ENCODE peak calls at places on chromosomes 12 and 14, in five cellular contexts. C is neuronal stem cell, D is IMR-90, N is H1, E is mesendoderm. B is an unnamed sample.

GRCh38 chr12:106248177-106248848 is 493 bp upstream of the CKAP4 start:
- DNase-seq in C (peak; percentile 47), D (peak; percentile 81), N (no peak), E (peak; percentile 64), B (peak; percentile 90)

GRCh38 chr12:61706783-61707182 is 553.4 kb upstream of the USP15 start:
- DNase-seq in C (no peak), D (no peak), N (no peak), E (no peak), B (no peak)

GRCh38 chr12:130655881-130656280 is 60.2 kb downstream of the RIMBP2 start:
- DNase-seq in C (no peak), D (no peak), N (no peak), E (no peak), B (no peak)

GRCh38 chr12:80044694-80045046 is 54.7 kb upstream of the OTOGL start:
- DNase-seq in C (no peak), D (peak; percentile 94), N (no peak), E (no peak), B (peak; percentile 83)

GRCh38 chr12:70543444-70543843 is 93.8 kb downstream of the PTPRB start:
- DNase-seq in C (no peak), D (peak; percentile 94), N (no peak), E (peak; percentile 46), B (peak; percentile 95)

GRCh38 chr14:20610002-20610765 is 19.0 kb upstream of the RNASE12 start:
- DNase-seq in C (no peak), D (peak; percentile 82), N (no peak), E (peak; percentile 90), B (peak; percentile 76)

GRCh38 chr14:77071938-77072388 is 26.1 kb upstream of the CIPC start:
- DNase-seq in C (no peak), D (peak; percentile 39), N (no peak), E (peak; percentile 75), B (no peak)

GRCh38 chr12:84978921-84979320 is 57.2 kb downstream of the TSPAN19 start:
- DNase-seq in C (no peak), D (no peak), N (no peak), E (no peak), B (no peak)

GRCh38 chr12:82517808-82518207 is 159.5 kb downstream of the METTL25 start:
- DNase-seq in C (no peak), D (no peak), N (no peak), E (peak; percentile 3), B (no peak)

GRCh38 chr12:66268562-66268961 is 33.7 kb upstream of the HELB start:
- DNase-seq in C (no peak), D (no peak), N (no peak), E (no peak), B (no peak)

GRCh38 chr14:69636051-69636639 is 24.7 kb downstream of the SUSD6 start:
- DNase-seq in C (no peak), D (no peak), N (no peak), E (no peak), B (no peak)

GRCh38 chr14:47207636-47208035 is 467.8 kb downstream of the MDGA2 start:
- DNase-seq in C (no peak), D (no peak), N (no peak), E (peak; percentile 30), B (peak; percentile 46)

GRCh38 chr12:65631621-65632111 is 192.6 kb upstream of the HMGA2 start:
- DNase-seq in C (no peak), D (peak; percentile 100), N (no peak), E (peak; percentile 49), B (peak; percentile 97)

GRCh38 chr14:89178802-89179201 is 238.2 kb downstream of the FOXN3 start:
- DNase-seq in C (no peak), D (peak; percentile 68), N (no peak), E (no peak), B (peak; percentile 12)

GRCh38 chr12:123743002-123743401 is 19.1 kb upstream of the DNAH10 start:
- DNase-seq in C (no peak), D (no peak), N (no peak), E (no peak), B (no peak)
- H3K27ac ChIP-seq in C (no peak overlapping the region), D (no peak overlapping the region), N (no peak overlapping the region), E (no peak overlapping the region), B (no peak overlapping the region)

GRCh38 chr12:6085841-6086240 is 38.6 kb downstream of the VWF start:
- DNase-seq in C (no peak), D (no peak), N (no peak), E (no peak), B (no peak)
- H2BK15ac ChIP-seq in C (no peak overlapping the region), D (peak overlapping the region; percentile 92), N (no peak overlapping the region), E (no peak overlapping the region), B (no peak overlapping the region)

GRCh38 chr14:22508150-22508457 is 80.9 kb downstream of the DAD1 start:
- DNase-seq in C (no peak), D (no peak), N (no peak), E (no peak), B (no peak)

GRCh38 chr14:22508662-22509035 is 80.4 kb downstream of the DAD1 start:
- DNase-seq in C (no peak), D (no peak), N (no peak), E (no peak), B (no peak)

GRCh38 chr14:22506778-22507351 is 82.2 kb downstream of the DAD1 start:
- DNase-seq in C (no peak), D (no peak), N (no peak), E (no peak), B (peak; percentile 42)

GRCh38 chr14:22505309-22505708 is 83.7 kb downstream of the DAD1 start:
- DNase-seq in C (no peak), D (no peak), N (no peak), E (no peak), B (no peak)

GRCh38 chr14:22505751-22506710 is 83.0 kb downstream of the DAD1 start:
- DNase-seq in C (no peak), D (no peak), N (no peak), E (no peak), B (no peak)
- H3K27ac ChIP-seq in C (no peak overlapping the region), D (no peak overlapping the region), N (no peak overlapping the region), E (no peak overlapping the region), B (no peak overlapping the region)

DNA sequence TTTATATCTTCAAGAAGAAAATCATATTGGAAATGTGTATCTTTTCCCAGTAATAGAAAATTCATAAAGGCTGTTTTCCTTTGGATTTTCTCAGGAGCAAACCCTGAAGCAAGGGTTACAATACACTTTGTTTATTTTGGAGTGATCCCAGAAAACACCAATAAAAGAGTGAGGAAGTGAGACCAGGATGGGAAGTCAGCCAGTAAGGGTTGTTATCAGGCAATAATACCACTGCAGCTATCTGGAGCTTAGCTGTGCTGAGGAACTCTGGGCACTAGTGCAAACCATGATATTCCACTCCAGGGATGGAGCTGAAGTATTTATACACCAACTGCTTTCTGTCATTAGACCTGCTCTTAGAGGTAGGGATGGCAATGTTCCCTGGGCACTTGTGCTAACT is 1002.3 kb downstream of the FLRT2 start:
- DNase-seq in C (no peak), D (peak; percentile 25), N (no peak), E (no peak), B (no peak)
- H2BK15ac ChIP-seq in C (no peak overlapping the region), D (no peak overlapping the region), N (no peak overlapping the region), E (no peak overlapping the region), B (no peak overlapping the region)

DNA sequence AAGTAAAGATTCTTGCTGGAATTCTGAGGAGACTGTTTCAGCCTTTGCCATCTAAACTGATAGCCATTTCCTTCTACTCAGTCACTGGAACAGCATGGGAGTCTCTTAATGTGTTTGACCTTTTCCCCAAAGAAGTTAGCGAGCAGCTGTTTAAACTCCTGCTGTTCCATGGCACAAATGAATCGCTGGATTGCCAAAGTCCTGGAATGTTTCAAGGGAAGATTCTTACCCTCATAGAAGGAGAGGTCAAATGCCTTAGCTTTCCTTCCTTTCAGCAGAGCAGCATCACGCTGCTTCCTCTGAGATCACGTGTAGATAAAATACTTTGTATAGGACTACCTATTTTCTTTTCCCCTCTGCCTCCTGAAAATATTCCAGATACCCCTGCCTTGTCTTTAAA is 10.5 kb upstream of the NR2C1 start:
- DNase-seq in C (peak; percentile 87), D (peak; percentile 89), N (peak; percentile 19), E (peak; percentile 92), B (peak; percentile 92)
- H3K27ac ChIP-seq in C (peak overlapping the region; percentile 96), D (peak overlapping the region; percentile 28), N (no peak overlapping the region), E (no peak overlapping the region), B (peak overlapping the region; percentile 73)

GRCh38 chr12:125240717-125241116 is 175.5 kb downstream of the AACS start:
- DNase-seq in C (no peak), D (no peak), N (no peak), E (no peak), B (no peak)
- H2BK15ac ChIP-seq in C (no peak overlapping the region), D (no peak overlapping the region), N (no peak overlapping the region), E (no peak overlapping the region), B (no peak overlapping the region)

GRCh38 chr12:86275356-86275755 is 19.2 kb upstream of the MGAT4C start:
- DNase-seq in C (no peak), D (no peak), N (no peak), E (peak; percentile 31), B (no peak)
- H3K27ac ChIP-seq in C (no peak overlapping the region), D (no peak overlapping the region), N (no peak overlapping the region), E (no peak overlapping the region), B (no peak overlapping the region)

GRCh38 chr12:29148958-29149690 is at the start of gene FAR2:
- DNase-seq in C (peak; percentile 44), D (no peak), N (no peak), E (peak; percentile 83), B (peak; percentile 70)
- H2BK15ac ChIP-seq in C (peak within 1 kb of the TSS; percentile 83), D (peak within 1 kb of the TSS; percentile 85), N (peak within 1 kb of the TSS; percentile 40), E (peak within 1 kb of the TSS; percentile 20), B (peak within 1 kb of the TSS; percentile 65)

GRCh38 chr12:32893008-32893407 is 3.6 kb downstream of the PKP2 start:
- DNase-seq in C (no peak), D (no peak), N (no peak), E (peak; percentile 94), B (peak; percentile 16)

GRCh38 chr12:32893458-32893857 is 3.1 kb downstream of the PKP2 start:
- DNase-seq in C (no peak), D (no peak), N (no peak), E (peak; percentile 65), B (peak; percentile 42)

GRCh38 chr12:32891526-32891925 is 5.1 kb downstream of the PKP2 start:
- DNase-seq in C (no peak), D (no peak), N (no peak), E (no peak), B (peak; percentile 12)

GRCh38 chr12:32894566-32894965 is 2.0 kb downstream of the PKP2 start:
- DNase-seq in C (no peak), D (no peak), N (no peak), E (no peak), B (no peak)

GRCh38 chr12:32891956-32892355 is 4.6 kb downstream of the PKP2 start:
- DNase-seq in C (peak; percentile 40), D (no peak), N (no peak), E (peak; percentile 95), B (peak; percentile 30)
- H3K27ac ChIP-seq in C (no peak overlapping the region), D (no peak overlapping the region), N (peak overlapping the region; percentile 59), E (peak overlapping the region; percentile 63), B (peak overlapping the region; percentile 54)

B was measured in mesenchymal stem cell.